ENCODE peak calls at places on chromosomes 13 and 19, in five cellular contexts. K is colonic mucosa, T is aorta, M is A549, P is cardiac muscle cell. Q is an unnamed sample.

GRCh38 chr13:100163375-100163774 is 74.5 kb downstream of the PCCA start:
- DNase-seq in M (no peak), K (no peak), T (no peak), P (no peak), Q (no peak)

GRCh38 chr13:32164622-32165268 is 133.2 kb downstream of the FRY start:
- DNase-seq in M (peak; percentile 50), P (peak; percentile 64), K (peak; percentile 48), T (no peak), Q (peak; percentile 81)

GRCh38 chr19:16227837-16228636 is 30.3 kb downstream of the AP1M1 start:
- DNase-seq in K (no peak), P (no peak), M (no peak), T (no peak), Q (no peak)

GRCh38 chr19:29376855-29377354 is 148.9 kb upstream of the VSTM2B start:
- DNase-seq in T (no peak), M (no peak), K (peak; percentile 13), P (no peak), Q (no peak)

GRCh38 chr13:111429064-111429558 is 108.7 kb downstream of the TEX29 start:
- DNase-seq in T (no peak), M (peak; percentile 48), P (peak; percentile 67), K (peak; percentile 53), Q (peak; percentile 73)

GRCh38 chr13:39336207-39336606 is 266.8 kb downstream of the LHFPL6 start:
- DNase-seq in M (no peak), K (no peak), T (no peak), P (no peak), Q (no peak)

GRCh38 chr13:57631607-57632275 is at the start of gene PCDH17:
- DNase-seq in T (peak; percentile 37), K (no peak), M (no peak), P (peak; percentile 69), Q (no peak)

GRCh38 chr19:48926909-48927308 is 6.6 kb upstream of the DHDH start:
- DNase-seq in P (no peak), M (peak; percentile 65), T (peak; percentile 83), K (peak; percentile 42), Q (no peak)

GRCh38 chr19:17943284-17944221 is 10.7 kb downstream of the CCDC124 start:
- DNase-seq in P (peak; percentile 18), K (no peak), M (no peak), T (no peak), Q (no peak)

GRCh38 chr13:75803175-75803611 is 167.1 kb downstream of the LMO7 start:
- DNase-seq in P (peak; percentile 9), M (no peak), K (peak; percentile 44), T (no peak), Q (no peak)

GRCh38 chr19:41323023-41323422 is 13.1 kb downstream of the CCDC97 start:
- DNase-seq in M (no peak), K (no peak), P (no peak), T (no peak), Q (no peak)

GRCh38 chr13:104954210-104954609 is 1581.3 kb downstream of the EFNB2 start:
- DNase-seq in P (no peak), M (no peak), K (no peak), T (no peak), Q (no peak)

GRCh38 chr19:53849237-53849676 is 18.4 kb upstream of the MYADM start:
- DNase-seq in M (no peak), T (no peak), P (no peak), K (no peak), Q (no peak)

GRCh38 chr19:5147971-5148793 is 179.3 kb downstream of the KDM4B start:
- DNase-seq in P (no peak), M (no peak), T (peak; percentile 53), K (no peak), Q (no peak)

GRCh38 chr19:7639863-7640348 is 3.0 kb downstream of the STXBP2 start:
- DNase-seq in M (no peak), T (no peak), P (no peak), K (no peak), Q (no peak)

GRCh38 chr13:112962911-112963625 is 5.9 kb upstream of the MCF2L start:
- DNase-seq in K (no peak), T (peak; percentile 38), M (no peak), P (no peak), Q (no peak)

GRCh38 chr19:2050991-2051770 is at the start of gene MKNK2:
- DNase-seq in P (peak; percentile 96), M (peak; percentile 41), T (peak; percentile 94), K (peak; percentile 94), Q (peak; percentile 83)

GRCh38 chr19:2048959-2049740 is 1.9 kb downstream of the MKNK2 start:
- DNase-seq in P (no peak), K (no peak), M (no peak), T (peak; percentile 75), Q (no peak)

GRCh38 chr19:2049741-2050348 is 1.2 kb downstream of the MKNK2 start:
- DNase-seq in T (peak; percentile 82), K (peak; percentile 93), P (peak; percentile 54), M (no peak), Q (peak; percentile 81)

GRCh38 chr19:2051771-2052704 is 994 bp upstream of the MKNK2 start:
- DNase-seq in P (no peak), T (no peak), K (peak; percentile 78), M (no peak), Q (no peak)

DNA sequence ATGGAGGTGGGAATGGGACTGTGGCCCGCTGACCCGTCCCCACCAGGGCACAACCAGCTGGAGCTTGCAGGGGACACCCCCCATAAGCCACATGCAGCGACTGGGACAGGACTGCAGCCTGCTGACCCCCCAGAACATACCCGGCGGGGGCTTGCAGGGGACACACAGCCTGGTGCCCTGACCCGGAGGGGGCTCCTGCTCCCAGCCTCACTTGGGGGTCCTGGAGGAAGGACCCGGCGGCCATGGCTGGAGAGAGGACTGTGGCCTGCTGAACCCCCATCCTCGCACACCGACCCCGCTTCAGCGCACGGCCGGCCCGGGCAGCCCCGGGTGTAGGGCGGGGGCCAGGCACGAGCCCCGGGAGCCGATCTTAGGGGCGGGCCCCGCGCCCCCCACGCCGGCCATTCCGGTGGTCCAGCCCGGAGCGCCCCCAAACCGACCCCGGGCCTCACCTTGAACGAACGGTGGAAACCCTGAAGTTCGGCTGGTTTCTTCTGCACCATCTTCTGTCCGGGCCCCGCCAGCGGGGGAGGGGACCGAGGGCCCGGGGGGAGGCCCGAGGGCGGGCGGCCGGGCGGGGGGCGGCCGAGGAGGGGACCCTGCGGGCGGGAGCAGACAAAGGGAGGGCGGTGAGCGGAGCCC is 574 bp downstream of the MKNK2 start:
- DNase-seq in T (peak; percentile 64), M (no peak), P (no peak), K (no peak), Q (no peak)
- H3K4me1 ChIP-seq in T (peaks cover 4% of the 10 kb centered on the region), M (peaks cover 61% of the 10 kb centered on the region), P (peaks cover 11% of the 10 kb centered on the region), K (peaks cover 34% of the 10 kb centered on the region), Q (peaks cover 15% of the 10 kb centered on the region)

DNA sequence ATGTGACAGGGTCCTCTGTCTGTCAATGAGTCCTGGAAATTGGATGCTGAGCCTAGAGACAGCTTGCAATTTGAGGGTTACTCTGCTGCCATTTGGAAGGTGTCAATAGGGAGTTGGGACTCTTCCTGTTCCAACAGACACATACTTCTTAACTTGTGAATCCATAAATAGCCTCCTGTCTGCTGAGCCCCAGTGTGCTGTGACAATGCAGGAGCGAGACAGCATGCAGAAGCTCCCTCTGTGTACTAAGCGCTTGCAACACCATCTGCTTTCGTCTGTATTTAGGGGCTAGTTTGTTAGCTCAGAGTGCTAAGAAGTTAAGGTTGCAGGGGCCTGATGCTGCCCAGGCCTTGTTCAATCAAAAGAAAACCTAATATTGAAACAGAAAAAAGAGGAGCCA is 58.5 kb upstream of the GPR12 start:
- DNase-seq in K (no peak), T (no peak), M (no peak), P (peak; percentile 13), Q (no peak)
- H3K4me3 ChIP-seq in K (no peak overlapping the region), T (no peak overlapping the region), M (no peak overlapping the region), P (no peak overlapping the region), Q (no peak overlapping the region)

DNA sequence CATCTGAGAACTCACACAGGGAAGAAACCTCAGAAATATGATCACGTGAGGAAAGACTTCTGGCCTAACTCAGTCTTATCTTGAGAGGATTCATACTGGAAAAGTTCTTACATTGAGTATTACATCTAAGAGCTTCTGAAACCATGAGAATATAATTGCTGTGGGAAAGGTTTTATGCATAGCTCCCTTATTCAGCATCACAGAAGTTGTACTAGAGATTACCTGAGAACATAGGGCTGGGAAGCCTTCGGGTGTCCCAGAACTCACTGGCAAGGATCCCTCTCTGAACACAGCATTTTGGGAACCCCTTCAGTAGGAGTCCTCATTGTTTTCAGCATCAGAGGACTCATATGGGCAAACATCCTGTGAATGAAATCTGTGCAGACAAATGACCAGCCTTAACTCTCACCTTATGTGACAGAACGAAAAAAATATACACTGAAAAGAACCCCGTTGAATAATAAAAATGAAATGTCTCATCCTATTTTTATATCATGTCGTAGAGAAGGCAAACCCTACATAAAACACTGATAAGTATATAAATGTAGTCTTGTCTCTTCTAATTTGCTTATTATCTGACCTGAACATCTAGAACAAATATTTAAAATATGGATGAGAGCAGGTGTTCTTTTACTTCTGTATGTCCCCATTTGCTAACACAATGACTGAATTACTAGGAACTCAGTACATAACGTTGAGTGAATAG is 14.2 kb downstream of the ZNF274 start:
- DNase-seq in T (no peak), P (peak; percentile 2), K (no peak), M (no peak), Q (peak; percentile 15)
- H3K9me3 ChIP-seq in T (peaks cover 54% of the 10 kb centered on the region), P (peaks cover 23% of the 10 kb centered on the region), K (peaks cover 57% of the 10 kb centered on the region), M (peaks cover 97% of the 10 kb centered on the region), Q (peaks cover 83% of the 10 kb centered on the region)

GRCh38 chr19:4059931-4060620 is 6.6 kb downstream of the ZBTB7A start:
- DNase-seq in K (peak; percentile 90), T (no peak), P (no peak), M (no peak), Q (no peak)

GRCh38 chr19:4060621-4061177 is 6.0 kb downstream of the ZBTB7A start:
- DNase-seq in K (peak; percentile 58), T (no peak), M (no peak), P (no peak), Q (no peak)

GRCh38 chr19:4059493-4059880 is 7.2 kb downstream of the ZBTB7A start:
- DNase-seq in K (peak; percentile 86), T (no peak), M (no peak), P (no peak), Q (no peak)

GRCh38 chr19:4058696-4059492 is 7.8 kb downstream of the ZBTB7A start:
- DNase-seq in K (peak; percentile 51), T (peak; percentile 59), M (no peak), P (no peak), Q (no peak)

DNA sequence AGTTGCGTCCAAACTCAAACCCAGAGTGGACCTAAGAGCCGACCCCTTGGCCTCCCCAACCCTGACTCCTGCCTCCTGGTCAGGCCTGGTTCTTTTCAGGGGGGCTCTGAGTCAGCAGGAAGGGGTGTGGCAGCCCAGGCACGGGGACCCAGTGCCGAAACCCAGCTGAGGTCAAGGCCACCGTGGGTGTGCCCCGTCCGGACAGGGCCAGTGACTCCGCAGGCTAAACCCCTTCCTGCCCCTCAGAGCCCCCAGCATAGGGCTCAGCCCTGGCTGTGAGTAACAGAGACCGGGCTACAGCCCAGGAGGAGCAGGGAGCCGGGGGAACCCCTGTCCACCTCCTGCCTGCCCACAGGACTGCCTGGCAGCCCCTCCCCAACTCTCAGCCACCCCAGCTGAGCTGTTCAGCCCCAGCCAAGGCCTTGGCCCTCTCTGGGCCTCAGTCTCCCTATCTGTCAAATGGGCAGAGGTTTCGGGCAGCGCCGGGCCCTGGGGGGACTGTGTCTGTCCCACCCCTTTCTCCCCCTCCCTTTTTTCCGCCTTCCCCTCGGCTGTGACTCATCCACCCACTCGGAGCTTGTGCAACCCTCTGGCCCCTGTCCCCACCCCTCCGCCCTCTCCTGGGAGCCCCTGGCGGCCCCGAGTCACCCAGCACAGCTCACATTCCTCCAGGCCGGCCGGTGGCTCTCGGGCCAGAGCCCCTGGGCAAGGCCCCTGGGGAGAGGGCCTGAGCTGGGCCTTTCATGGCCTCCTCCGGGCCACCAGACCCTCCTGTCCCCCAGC is 8.6 kb downstream of the ZBTB7A start:
- DNase-seq in M (peak; percentile 74), P (no peak), T (peak; percentile 94), K (peak; percentile 84), Q (peak; percentile 74)
- H3K4me1 ChIP-seq in M (peaks cover 62% of the 10 kb centered on the region), P (no peaks in the 10 kb centered on the region), T (no peaks in the 10 kb centered on the region), K (peaks cover 62% of the 10 kb centered on the region), Q (peaks cover 35% of the 10 kb centered on the region)

GRCh38 chr19:19033426-19034203 is at the start of the genes ARMC6 and SUGP2:
- DNase-seq in K (peak; percentile 90), P (peak; percentile 93), T (peak; percentile 90), M (peak; percentile 86), Q (peak; percentile 85)
- H3K4me3 ChIP-seq in K (peak within 1 kb of the TSS; percentile 93), P (peak within 1 kb of the TSS; percentile 69), T (peak within 1 kb of the TSS; percentile 78), M (peak within 1 kb of the TSS; percentile 87), Q (peak within 1 kb of the TSS; percentile 77)